ENCODE peak calls at places on chromosomes 5 and 9, in six cellular contexts. Q, K, Y, P, M and W are unnamed samples.
A peak's percentile ranks its signal among the peaks of the same experiment; 100 is the strongest.

GRCh38 chr5:132353593-132353992 is 15.9 kb upstream of the SLC22A5 start:
- DNase-seq in Q (no peak), K (no peak), Y (no peak), P (no peak), M (no peak), W (no peak)

GRCh38 chr5:57414857-57415256 is 67.8 kb downstream of the ACTBL2 start:
- DNase-seq in Q (no peak), K (no peak), Y (no peak), P (no peak), M (no peak), W (no peak)

GRCh38 chr9:32487981-32488380 is 38.0 kb downstream of the RIGI start:
- DNase-seq in Q (no peak), K (peak; percentile 58), Y (no peak), P (no peak), M (peak; percentile 27), W (no peak)

GRCh38 chr9:91589101-91589553 is 165.5 kb upstream of the NFIL3 start:
- DNase-seq in Q (no peak), K (peak; percentile 85), Y (no peak), P (no peak), M (peak; percentile 7), W (no peak)

GRCh38 chr9:33443047-33443446 is 4.3 kb downstream of the AQP3 start:
- DNase-seq in Q (no peak), K (peak; percentile 37), Y (no peak), P (no peak), M (no peak), W (no peak)

GRCh38 chr5:58804331-58804730 is 221.5 kb downstream of the RAB3C start:
- DNase-seq in Q (no peak), K (no peak), Y (no peak), P (no peak), M (no peak), W (no peak)

GRCh38 chr9:18936094-18936871 is 96.7 kb downstream of the SAXO1 start:
- DNase-seq in Q (no peak), K (no peak), Y (no peak), P (no peak), M (no peak), W (no peak)

GRCh38 chr5:163916376-163916775 is 411.0 kb downstream of the MAT2B start:
- DNase-seq in Q (no peak), K (peak; percentile 70), Y (no peak), P (no peak), M (no peak), W (no peak)

GRCh38 chr9:136327313-136327971 is at the start of gene GPSM1:
- DNase-seq in Q (no peak), K (peak; percentile 38), Y (peak; percentile 70), P (peak; percentile 45), M (peak; percentile 77), W (peak; percentile 36)

GRCh38 chr5:135977375-135977928 is 22.7 kb upstream of the LECT2 start:
- DNase-seq in Q (no peak), K (peak; percentile 36), Y (peak; percentile 78), P (peak; percentile 91), M (no peak), W (peak; percentile 67)

GRCh38 chr9:96241391-96241809 is 60.6 kb downstream of the HSD17B3 start:
- DNase-seq in Q (no peak), K (no peak), Y (no peak), P (no peak), M (no peak), W (no peak)

GRCh38 chr9:36402536-36402935 is 2.5 kb upstream of the RNF38 start:
- DNase-seq in Q (no peak), K (no peak), Y (no peak), P (no peak), M (no peak), W (no peak)

GRCh38 chr9:109632817-109633216 is 134.7 kb upstream of the PTPN3 start:
- DNase-seq in Q (no peak), K (peak; percentile 21), Y (no peak), P (no peak), M (no peak), W (no peak)

GRCh38 chr5:95872333-95873268 is 50.1 kb upstream of the GLRX start:
- DNase-seq in Q (no peak), K (no peak), Y (no peak), P (no peak), M (no peak), W (no peak)

GRCh38 chr5:90503596-90503995 is 25.8 kb downstream of the LYSMD3 start:
- DNase-seq in Q (no peak), K (peak; percentile 38), Y (no peak), P (no peak), M (no peak), W (no peak)

GRCh38 chr5:1111727-1112289 is at the start of gene SLC12A7:
- DNase-seq in Q (no peak), K (no peak), Y (peak; percentile 73), P (peak; percentile 55), M (no peak), W (peak; percentile 66)

GRCh38 chr9:87590996-87591395 is 93.3 kb downstream of the DAPK1 start:
- DNase-seq in Q (no peak), K (no peak), Y (no peak), P (no peak), M (no peak), W (no peak)

GRCh38 chr5:59275537-59276276 is 617.8 kb downstream of the PDE4D start:
- DNase-seq in Q (no peak), K (peak; percentile 50), Y (peak; percentile 36), P (peak; percentile 33), M (peak; percentile 14), W (no peak)

GRCh38 chr5:180316586-180316985 is 24.7 kb upstream of the MAPK9 start:
- DNase-seq in Q (no peak), K (no peak), Y (no peak), P (no peak), M (no peak), W (no peak)

GRCh38 chr5:173707392-173707791 is 90.9 kb upstream of the BOD1 start:
- DNase-seq in Q (no peak), K (peak; percentile 96), Y (no peak), P (no peak), M (peak; percentile 41), W (no peak)

GRCh38 chr9:35673132-35673997 is at the start of gene CA9:
- DNase-seq in Q (peak; percentile 45), K (no peak), Y (no peak), P (no peak), M (no peak), W (no peak)

GRCh38 chr5:50792845-50793244 is 126.4 kb downstream of the PARP8 start:
- DNase-seq in Q (no peak), K (no peak), Y (no peak), P (no peak), M (no peak), W (no peak)

GRCh38 chr5:22754155-22754554 is 99.0 kb downstream of the CDH12 start:
- DNase-seq in Q (no peak), K (no peak), Y (no peak), P (no peak), M (no peak), W (no peak)

GRCh38 chr5:16936150-16937022 is at the start of gene MYO10:
- DNase-seq in Q (no peak), K (peak; percentile 83), Y (peak; percentile 98), P (peak; percentile 98), M (peak; percentile 78), W (peak; percentile 94)

GRCh38 chr5:127549551-127549950 is 32.1 kb downstream of the PRRC1 start:
- DNase-seq in Q (no peak), K (no peak), Y (no peak), P (no peak), M (no peak), W (no peak)

GRCh38 chr9:120830865-120831264 is 11.9 kb downstream of the PSMD5 start:
- DNase-seq in Q (no peak), K (no peak), Y (no peak), P (no peak), M (no peak), W (no peak)

GRCh38 chr9:133992780-133993634 is 883 bp upstream of the VAV2 start:
- DNase-seq in Q (no peak), K (peak; percentile 92), Y (peak; percentile 87), P (peak; percentile 70), M (peak; percentile 91), W (peak; percentile 66)

GRCh38 chr5:1759378-1759970 is 40.2 kb downstream of the MRPL36 start:
- DNase-seq in Q (no peak), K (no peak), Y (no peak), P (no peak), M (no peak), W (no peak)

GRCh38 chr5:59099270-59099994 is 516.6 kb downstream of the RAB3C start:
- DNase-seq in Q (no peak), K (peak; percentile 91), Y (no peak), P (no peak), M (peak; percentile 81), W (no peak)

GRCh38 chr9:38022995-38023394 is 46.0 kb downstream of the SHB start:
- DNase-seq in Q (no peak), K (no peak), Y (no peak), P (no peak), M (no peak), W (no peak)

GRCh38 chr9:15373881-15374280 is 48.8 kb upstream of the SNAPC3 start:
- DNase-seq in Q (no peak), K (no peak), Y (no peak), P (no peak), M (no peak), W (no peak)

GRCh38 chr9:131125038-131125287 is 423 bp upstream of the NUP214 start:
- DNase-seq in Q (no peak), K (no peak), Y (no peak), P (no peak), M (no peak), W (no peak)

GRCh38 chr9:22214497-22215031 is 205.5 kb upstream of the CDKN2B start:
- DNase-seq in Q (no peak), K (peak; percentile 60), Y (no peak), P (no peak), M (peak; percentile 60), W (no peak)

GRCh38 chr5:131647078-131647769 is 12.2 kb upstream of the RAPGEF6 start:
- DNase-seq in Q (no peak), K (no peak), Y (no peak), P (no peak), M (no peak), W (no peak)

GRCh38 chr9:121269030-121269887 is 1.3 kb downstream of the GSN start:
- DNase-seq in Q (no peak), K (peak; percentile 40), Y (no peak), P (no peak), M (no peak), W (no peak)

GRCh38 chr9:35729700-35730485 is 2.1 kb downstream of the TLN1 start:
- DNase-seq in Q (no peak), K (peak; percentile 89), Y (no peak), P (peak; percentile 39), M (peak; percentile 88), W (no peak)

GRCh38 chr5:39430461-39430860 is 5.7 kb upstream of the DAB2 start:
- DNase-seq in Q (no peak), K (no peak), Y (no peak), P (no peak), M (no peak), W (no peak)